ENCODE peak calls at places on chromosomes 5 and 9, in ten cellular contexts. X, J, P, S, T, F, Y, U, R and V are unnamed samples. For H3K4me1, the result is how much of the 10 kb centered on the place peaks cover.

GRCh38 chr9:127021664-127022337 is 100.6 kb downstream of the ANGPTL2 start:
- DNase-seq in P (no peak), R (peak), X (peak), J (no peak), U (no peak), S (no peak), Y (peak), T (peak), F (no peak), V (peak)

GRCh38 chr9:95753762-95754465 is 121.6 kb upstream of the ERCC6L2 start:
- DNase-seq in U (no peak), P (no peak), X (peak), T (no peak), S (no peak), R (no peak), F (peak), Y (no peak), J (no peak), V (peak)

GRCh38 chr5:10366310-10367297 is 13.1 kb downstream of the MARCHF6 start:
- DNase-seq in F (no peak), X (no peak), U (peak), Y (peak), T (no peak), S (peak), P (no peak), J (no peak), R (no peak), V (peak)

GRCh38 chr9:95635986-95636600 is 119.3 kb upstream of the PTCH1 start:
- DNase-seq in X (no peak), P (no peak), Y (no peak), S (no peak), R (no peak), U (no peak), T (no peak), F (no peak), J (no peak), V (peak)

GRCh38 chr9:94014066-94014654 is 59.0 kb upstream of the BARX1 start:
- DNase-seq in T (peak), J (no peak), S (no peak), F (peak), P (no peak), U (peak), X (no peak), Y (no peak), R (no peak), V (peak)

GRCh38 chr9:38067892-38068615 is 973 bp downstream of the SHB start:
- DNase-seq in F (no peak), R (peak), P (peak), X (no peak), J (no peak), U (no peak), Y (no peak), T (peak), S (no peak), V (no peak)

GRCh38 chr5:141050622-141051525 is at the start of gene PCDHB1:
- DNase-seq in Y (no peak), X (no peak), P (no peak), R (no peak), U (no peak), T (peak), S (no peak), J (peak), F (no peak), V (peak)

GRCh38 chr5:36158144-36158543 is 6.2 kb downstream of the SKP2 start:
- DNase-seq in Y (no peak), R (no peak), U (no peak), T (no peak), F (peak), X (no peak), J (no peak), P (no peak), S (no peak), V (peak)

GRCh38 chr5:21802869-21803490 is 1050.2 kb downstream of the CDH12 start:
- DNase-seq in T (peak), X (no peak), Y (no peak), F (peak), P (no peak), R (no peak), S (no peak), J (no peak), U (peak), V (peak)

GRCh38 chr5:80184235-80185023 is 71.4 kb downstream of the SERINC5 start:
- DNase-seq in S (no peak), X (no peak), J (peak), P (no peak), Y (no peak), T (peak), R (no peak), U (peak), F (no peak), V (no peak)

GRCh38 chr5:159972538-159973362 is 36.2 kb upstream of the TTC1 start:
- DNase-seq in U (no peak), S (no peak), X (no peak), J (peak), R (no peak), P (peak), Y (no peak), F (no peak), T (no peak), V (no peak)

GRCh38 chr9:6007770-6008168 is 7.7 kb downstream of the RANBP6 start:
- DNase-seq in U (peak), F (peak), X (peak), P (peak), S (peak), R (peak), Y (peak), J (peak), T (peak), V (peak)

GRCh38 chr9:81292056-81292805 is 397.1 kb downstream of the TLE1 start:
- DNase-seq in X (no peak), U (no peak), F (no peak), J (peak), P (no peak), S (no peak), R (no peak), T (no peak), Y (no peak), V (no peak)

GRCh38 chr5:134509308-134510040 is 16.0 kb upstream of the JADE2 start:
- DNase-seq in T (no peak), R (no peak), F (no peak), X (no peak), P (no peak), S (peak), J (peak), Y (no peak), U (peak), V (no peak)

GRCh38 chr5:140342896-140343295 is 3.5 kb downstream of the HBEGF start:
- DNase-seq in Y (no peak), T (no peak), S (no peak), R (no peak), P (no peak), J (no peak), X (no peak), U (no peak), F (no peak), V (no peak)

GRCh38 chr9:120866651-120867050 is 10.3 kb downstream of the PHF19 start:
- DNase-seq in T (no peak), F (no peak), R (no peak), J (no peak), S (no peak), P (no peak), Y (no peak), X (no peak), U (no peak), V (no peak)

GRCh38 chr9:26537211-26537610 is 355.4 kb downstream of the CAAP1 start:
- DNase-seq in P (no peak), S (no peak), R (no peak), X (no peak), J (no peak), U (no peak), F (no peak), T (no peak), Y (no peak), V (no peak)

GRCh38 chr5:90096415-90097081 is 313.0 kb downstream of the CETN3 start:
- DNase-seq in X (peak), F (peak), Y (no peak), P (no peak), T (no peak), U (no peak), S (peak), J (no peak), R (no peak), V (peak)

GRCh38 chr5:123868267-123868666 is 356.3 kb downstream of the CSNK1G3 start:
- DNase-seq in T (no peak), J (no peak), X (no peak), R (no peak), P (no peak), U (peak), S (no peak), Y (no peak), F (no peak), V (peak)

GRCh38 chr5:3883014-3883413 is 287.4 kb downstream of the IRX1 start:
- DNase-seq in P (no peak), F (no peak), R (no peak), U (no peak), T (no peak), Y (no peak), S (no peak), X (no peak), J (no peak), V (no peak)

GRCh38 chr5:127419007-127419406 is 98.4 kb upstream of the PRRC1 start:
- DNase-seq in R (no peak), F (no peak), S (no peak), T (no peak), Y (no peak), U (no peak), X (no peak), J (no peak), P (no peak), V (no peak)

GRCh38 chr5:178429156-178429468 is 161.1 kb downstream of the COL23A1 start:
- DNase-seq in R (no peak), J (no peak), P (no peak), X (no peak), F (no peak), U (no peak), T (no peak), Y (no peak), S (no peak), V (no peak)

GRCh38 chr5:40227366-40227765 is 452.3 kb upstream of the PTGER4 start:
- DNase-seq in R (no peak), X (no peak), S (no peak), J (no peak), F (no peak), U (no peak), T (no peak), Y (no peak), P (no peak), V (no peak)

GRCh38 chr5:110250790-110251189 is 475.7 kb downstream of the TMEM232 start:
- DNase-seq in U (no peak), S (no peak), Y (no peak), J (no peak), F (no peak), R (no peak), T (no peak), P (no peak), X (no peak), V (no peak)

GRCh38 chr5:108193021-108193795 is 188.7 kb downstream of the FBXL17 start:
- DNase-seq in X (no peak), R (no peak), Y (no peak), S (no peak), U (no peak), T (no peak), J (no peak), P (no peak), F (no peak), V (peak)

GRCh38 chr5:385321-385720 is 57.7 kb upstream of the EXOC3 start:
- DNase-seq in J (no peak), F (no peak), U (no peak), P (no peak), T (no peak), Y (no peak), R (no peak), X (no peak), S (peak), V (no peak)

GRCh38 chr9:126297656-126298318 is 28.8 kb upstream of the MVB12B start:
- DNase-seq in F (no peak), P (no peak), T (no peak), J (no peak), X (no peak), R (no peak), U (peak), S (no peak), Y (no peak), V (no peak)

GRCh38 chr9:131625848-131626670 is 80.7 kb downstream of the PRRT1B start:
- DNase-seq in S (no peak), J (no peak), T (no peak), U (no peak), R (no peak), P (no peak), X (no peak), Y (no peak), F (peak), V (no peak)
- H3K4me1 ChIP-seq in S (under half), J (under half), T (under half), U (under half), R (under half), P (under half), X (under half), Y (under half), F (under half), V (under half)

GRCh38 chr9:89477395-89477794 is 20.5 kb downstream of the SEMA4D start:
- DNase-seq in U (no peak), J (no peak), F (no peak), S (no peak), T (no peak), X (no peak), R (no peak), Y (no peak), P (no peak), V (no peak)

GRCh38 chr9:89477811-89478583 is 19.9 kb downstream of the SEMA4D start:
- DNase-seq in S (no peak), P (no peak), X (peak), U (peak), Y (peak), F (peak), T (no peak), R (no peak), J (no peak), V (peak)

GRCh38 chr9:89475891-89476440 is 21.9 kb downstream of the SEMA4D start:
- DNase-seq in Y (no peak), J (no peak), P (no peak), S (no peak), U (no peak), T (no peak), F (no peak), X (no peak), R (no peak), V (no peak)

GRCh38 chr9:89474939-89475338 is 23.0 kb downstream of the SEMA4D start:
- DNase-seq in P (no peak), Y (no peak), T (no peak), J (no peak), U (no peak), R (no peak), X (no peak), S (no peak), F (no peak), V (no peak)

GRCh38 chr9:89476546-89476945 is 21.4 kb downstream of the SEMA4D start:
- DNase-seq in F (no peak), U (no peak), S (no peak), R (no peak), T (no peak), X (no peak), P (no peak), J (no peak), Y (no peak), V (no peak)
- H3K4me1 ChIP-seq in F (under half), U (under half), S (under half), R (under half), T (under half), X (under half), P (under half), J (under half), Y (under half), V (under half)

GRCh38 chr5:139306197-139306596 is 12.7 kb downstream of the MATR3 start:
- DNase-seq in F (no peak), R (no peak), Y (no peak), U (no peak), S (no peak), J (no peak), P (no peak), X (no peak), T (no peak), V (no peak)
- H3K4me1 ChIP-seq in F (under half), R (half or more), Y (under half), U (under half), S (half or more), J (under half), P (under half), X (under half), T (half or more), V (under half)

GRCh38 chr5:24492231-24492630 is 152.5 kb downstream of the CDH10 start:
- DNase-seq in F (no peak), R (no peak), P (no peak), T (no peak), Y (no peak), J (no peak), S (no peak), U (no peak), X (no peak), V (no peak)
- H3K4me1 ChIP-seq in F (under half), R (under half), P (under half), T (under half), Y (under half), J (under half), S (under half), U (under half), X (under half), V (under half)

DNA sequence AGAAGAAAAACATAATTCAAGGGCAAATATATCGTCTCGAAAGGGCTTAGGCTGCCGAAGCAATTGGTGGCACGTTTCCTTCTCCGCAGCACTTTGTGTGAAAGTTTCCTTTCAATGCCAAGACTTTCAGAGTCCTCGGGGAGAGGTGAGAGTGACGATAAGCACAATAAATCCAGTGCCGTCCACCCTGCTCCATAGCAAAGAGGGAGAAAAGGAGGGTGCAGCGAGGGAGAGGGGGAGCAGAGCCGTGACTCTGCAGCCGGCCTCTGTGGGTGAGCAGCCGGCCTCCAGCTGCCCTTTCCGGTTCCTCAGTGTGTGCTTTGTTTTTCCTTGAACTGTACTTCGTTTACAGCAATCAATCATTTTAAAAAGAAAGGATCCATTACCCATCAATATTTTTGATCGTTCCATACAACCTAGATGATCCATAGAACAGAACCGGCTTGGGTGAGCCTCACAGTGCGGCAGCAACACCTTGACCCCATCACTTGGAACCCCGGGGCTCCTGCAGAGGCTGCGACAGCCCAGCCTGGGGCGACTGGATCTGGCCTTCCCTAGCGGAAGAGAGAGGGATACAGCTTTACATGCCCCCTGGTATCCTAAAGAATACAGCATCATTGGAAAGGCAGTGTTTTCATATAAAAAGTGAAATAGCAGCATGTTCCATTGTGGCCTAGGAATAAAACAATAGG is 247.0 kb upstream of the IRX4 start:
- DNase-seq in P (no peak), R (no peak), U (no peak), Y (no peak), X (no peak), F (no peak), J (no peak), T (no peak), S (no peak), V (no peak)
- H3K4me1 ChIP-seq in P (under half), R (under half), U (under half), Y (under half), X (under half), F (under half), J (under half), T (under half), S (under half), V (under half)

DNA sequence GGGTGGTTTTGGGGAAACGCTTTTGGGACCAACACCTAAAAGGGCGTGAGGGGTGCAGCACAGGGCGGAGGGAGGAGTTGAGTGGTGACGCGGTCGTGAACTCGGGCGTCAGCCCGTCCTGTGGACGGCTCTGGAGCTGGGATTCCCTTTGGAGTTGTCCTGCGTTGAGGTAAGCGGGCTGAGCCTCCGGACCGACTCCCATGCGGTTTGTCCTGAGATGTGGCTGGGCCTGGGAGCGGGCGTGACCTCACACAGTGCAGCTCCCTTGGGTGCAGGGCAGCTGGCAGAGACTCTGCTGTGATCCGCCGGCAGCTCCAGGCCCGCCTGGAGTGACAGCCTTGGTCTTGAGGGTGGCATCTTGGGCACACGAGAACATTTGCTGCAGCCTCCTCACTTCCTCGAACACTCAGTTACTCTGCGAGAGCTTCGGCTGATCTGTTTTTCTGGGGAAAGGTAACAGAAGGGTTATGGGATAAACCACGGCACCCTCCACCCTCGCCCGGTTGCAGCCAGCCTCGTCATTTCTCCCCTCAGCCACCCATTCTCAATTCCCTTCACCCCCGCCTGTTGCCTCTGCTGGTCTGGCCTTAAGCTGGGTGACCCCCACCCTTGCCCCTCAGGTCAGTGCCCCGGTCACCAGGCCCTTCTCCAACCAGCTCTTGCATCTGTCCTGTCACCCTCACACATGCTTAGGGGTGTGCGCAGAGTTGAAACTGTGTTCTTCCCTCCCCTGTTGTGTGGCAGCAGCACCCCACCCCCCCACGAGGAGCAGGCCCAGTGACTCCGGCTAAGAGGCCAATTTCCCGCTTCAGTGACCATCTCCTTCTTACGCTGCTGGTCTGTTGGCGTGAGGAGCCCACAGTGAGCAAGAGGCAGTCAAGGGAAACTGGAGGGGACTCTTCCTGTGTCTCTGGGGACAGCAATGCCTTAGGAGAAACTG is 94.2 kb upstream of the COL5A1 start:
- DNase-seq in F (no peak), T (no peak), J (no peak), X (no peak), Y (no peak), R (no peak), U (no peak), S (no peak), P (no peak), V (no peak)
- H3K4me1 ChIP-seq in F (under half), T (under half), J (under half), X (under half), Y (under half), R (under half), U (under half), S (under half), P (under half), V (under half)

GRCh38 chr9:21672762-21673161 is 129.7 kb upstream of the MTAP start:
- DNase-seq in R (no peak), U (no peak), P (no peak), S (no peak), X (no peak), Y (no peak), J (no peak), F (no peak), T (no peak), V (no peak)

GRCh38 chr9:21677834-21678233 is 124.6 kb upstream of the MTAP start:
- DNase-seq in S (no peak), X (no peak), Y (no peak), R (no peak), T (no peak), P (no peak), J (no peak), U (peak), F (peak), V (peak)

GRCh38 chr9:21677387-21677786 is 125.0 kb upstream of the MTAP start:
- DNase-seq in U (no peak), R (no peak), X (no peak), T (no peak), J (no peak), Y (no peak), F (no peak), S (no peak), P (no peak), V (no peak)

GRCh38 chr9:21672140-21672539 is 130.3 kb upstream of the MTAP start:
- DNase-seq in S (no peak), U (no peak), T (peak), Y (no peak), J (no peak), P (no peak), R (no peak), F (no peak), X (no peak), V (no peak)

GRCh38 chr9:21674894-21675293 is 127.5 kb upstream of the MTAP start:
- DNase-seq in X (no peak), T (no peak), R (no peak), U (peak), S (no peak), Y (no peak), P (no peak), F (peak), J (no peak), V (no peak)
- H3K4me1 ChIP-seq in X (under half), T (under half), R (under half), U (under half), S (half or more), Y (under half), P (under half), F (under half), J (under half), V (under half)

GRCh38 chr5:133457439-133457838 is 154.9 kb downstream of the FSTL4 start:
- DNase-seq in U (no peak), P (no peak), J (peak), R (no peak), S (no peak), T (no peak), F (no peak), Y (no peak), X (no peak), V (no peak)

GRCh38 chr5:133459474-133460155 is 152.7 kb downstream of the FSTL4 start:
- DNase-seq in Y (no peak), J (peak), R (no peak), T (no peak), P (no peak), X (no peak), F (peak), S (no peak), U (no peak), V (no peak)

GRCh38 chr5:133456933-133457402 is 155.4 kb downstream of the FSTL4 start:
- DNase-seq in S (no peak), T (no peak), Y (no peak), F (no peak), R (no peak), X (peak), P (no peak), U (no peak), J (no peak), V (no peak)

GRCh38 chr5:133457956-133458355 is 154.4 kb downstream of the FSTL4 start:
- DNase-seq in J (no peak), F (peak), Y (no peak), P (no peak), T (no peak), S (no peak), X (no peak), R (no peak), U (no peak), V (no peak)

GRCh38 chr5:133458435-133458834 is 153.9 kb downstream of the FSTL4 start:
- DNase-seq in U (no peak), S (no peak), J (peak), Y (no peak), R (no peak), T (no peak), P (no peak), X (no peak), F (no peak), V (no peak)
- H3K4me1 ChIP-seq in U (under half), S (under half), J (under half), Y (under half), R (under half), T (under half), P (under half), X (under half), F (under half), V (under half)